ENCODE peak calls at places on chromosomes 11 and 22, in five cellular contexts. K, G, I, F and V are unnamed samples.
A peak's percentile ranks its signal among the peaks of the same experiment; 100 is the strongest.

GRCh38 chr11:11513438-11513837 is 108.4 kb downstream of the GALNT18 start:
- DNase-seq in K (no peak), I (no peak), F (no peak), G (no peak), V (no peak)

GRCh38 chr11:10305964-10306918 is 1.4 kb downstream of the ADM start:
- DNase-seq in F (no peak), K (peak; percentile 10), G (no peak), I (no peak), V (no peak)

GRCh38 chr22:46725096-46725495 is 13.0 kb downstream of the CERK start:
- DNase-seq in I (no peak), K (no peak), F (no peak), G (no peak), V (no peak)

GRCh38 chr22:39317084-39317755 is 2.2 kb downstream of the RPL3 start:
- DNase-seq in I (no peak), G (no peak), F (no peak), K (no peak), V (no peak)

GRCh38 chr22:19801340-19802000 is 40.9 kb downstream of the TBX1 start:
- DNase-seq in F (no peak), I (no peak), K (no peak), G (no peak), V (no peak)

GRCh38 chr11:80462211-80462610 is 1021.4 kb upstream of the TENM4 start:
- DNase-seq in K (no peak), I (no peak), F (no peak), G (no peak), V (no peak)

GRCh38 chr11:112665291-112665690 is 295.9 kb upstream of the NCAM1 start:
- DNase-seq in F (no peak), G (no peak), I (no peak), K (no peak), V (no peak)

GRCh38 chr11:125091247-125091876 is 20.1 kb downstream of the TMEM218 start:
- DNase-seq in F (peak; percentile 71), G (no peak), K (peak; percentile 86), I (no peak), V (no peak)

GRCh38 chr11:9495780-9496514 is 35.1 kb downstream of the ZNF143 start:
- DNase-seq in I (no peak), K (no peak), F (peak; percentile 49), G (no peak), V (no peak)

GRCh38 chr22:44737414-44738346 is 14.7 kb upstream of the ARHGAP8 start:
- DNase-seq in K (no peak), G (no peak), I (no peak), F (no peak), V (peak; percentile 60)

GRCh38 chr22:27952091-27952490 is 33.0 kb upstream of the PITPNB start:
- DNase-seq in K (no peak), G (no peak), F (peak; percentile 45), I (no peak), V (no peak)

GRCh38 chr11:61072316-61073109 is 29.8 kb upstream of the CD5 start:
- DNase-seq in K (no peak), F (no peak), G (no peak), I (no peak), V (no peak)

GRCh38 chr11:61077936-61078335 is 24.4 kb upstream of the CD5 start:
- DNase-seq in K (no peak), F (no peak), G (no peak), I (no peak), V (no peak)

GRCh38 chr11:61076506-61077304 is 25.6 kb upstream of the CD5 start:
- DNase-seq in G (no peak), F (no peak), I (no peak), K (no peak), V (no peak)

GRCh38 chr11:61079416-61080150 is 22.7 kb upstream of the CD5 start:
- DNase-seq in F (no peak), K (no peak), G (no peak), I (no peak), V (no peak)

DNA sequence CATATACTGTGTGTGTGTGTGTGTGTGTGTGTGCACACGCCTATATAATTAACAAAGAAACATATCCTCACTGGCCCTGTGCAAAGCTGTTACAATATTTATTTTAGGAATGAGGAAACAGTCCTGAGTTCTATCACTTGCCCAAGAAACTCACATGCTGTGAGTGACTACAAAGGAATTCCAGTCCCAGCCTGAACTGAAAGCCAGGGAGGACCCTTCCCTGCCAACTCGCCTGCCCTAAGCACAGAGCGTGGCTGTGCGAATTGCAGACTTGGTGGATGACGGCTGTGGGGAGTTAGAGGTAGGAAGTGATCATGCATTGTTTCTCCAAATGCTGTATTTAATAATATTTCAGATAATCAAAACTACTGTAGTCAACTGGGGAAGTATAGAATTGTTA is 26.4 kb upstream of the CD5 start:
- DNase-seq in G (no peak), K (no peak), F (no peak), I (no peak), V (no peak)
- TF ChIP-seq JUND in G (no peak), K (no peak), F (no peak), I (no peak), V (no peak)

GRCh38 chr11:35237860-35238715 is 99.1 kb downstream of the CD44 start:
- DNase-seq in K (no peak), I (peak; percentile 80), F (peak; percentile 78), G (peak; percentile 35), V (peak; percentile 23)
- TF ChIP-seq JUND in K (no peak), I (no peak), F (no peak), G (no peak), V (no peak)

DNA sequence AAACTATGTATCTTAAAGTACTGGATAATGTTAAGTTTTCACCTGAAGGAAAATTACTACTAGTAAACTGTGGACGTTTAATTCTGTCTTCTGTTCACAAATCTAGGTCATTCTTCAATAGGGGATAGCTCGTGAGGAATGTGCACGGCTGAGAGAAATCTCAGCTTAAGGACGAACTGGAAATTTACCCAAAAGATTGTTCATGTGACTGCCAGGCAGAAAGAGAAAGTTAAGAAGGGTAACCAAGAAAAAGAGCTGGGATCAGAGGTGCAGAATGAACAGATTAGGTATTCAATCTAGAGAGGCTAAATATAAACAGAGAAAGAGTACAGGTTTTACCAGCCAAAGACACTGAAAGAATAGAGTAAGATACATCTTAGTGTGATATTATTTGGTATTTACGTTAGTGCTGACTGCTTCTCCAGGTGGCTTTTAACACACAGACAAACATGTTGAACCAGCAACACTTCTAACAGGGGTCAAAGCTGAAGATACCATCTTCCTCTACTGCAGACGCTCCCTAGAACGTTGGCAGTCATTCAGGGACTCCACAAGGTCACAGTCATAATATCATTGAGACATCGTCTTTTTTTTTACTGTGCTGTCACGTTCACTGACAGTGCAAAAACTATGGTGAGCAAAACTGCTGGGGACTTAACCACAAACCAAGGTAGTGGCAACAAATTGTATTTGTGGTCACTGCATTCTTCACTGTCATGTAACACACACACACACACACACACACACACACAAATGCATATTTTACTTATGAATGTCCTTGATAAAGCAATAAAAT is 245.1 kb downstream of the CASP12 start:
- DNase-seq in G (no peak), K (no peak), I (no peak), F (no peak), V (no peak)
- TF ChIP-seq JUND in G (no peak), K (no peak), I (no peak), F (no peak), V (no peak)

DNA sequence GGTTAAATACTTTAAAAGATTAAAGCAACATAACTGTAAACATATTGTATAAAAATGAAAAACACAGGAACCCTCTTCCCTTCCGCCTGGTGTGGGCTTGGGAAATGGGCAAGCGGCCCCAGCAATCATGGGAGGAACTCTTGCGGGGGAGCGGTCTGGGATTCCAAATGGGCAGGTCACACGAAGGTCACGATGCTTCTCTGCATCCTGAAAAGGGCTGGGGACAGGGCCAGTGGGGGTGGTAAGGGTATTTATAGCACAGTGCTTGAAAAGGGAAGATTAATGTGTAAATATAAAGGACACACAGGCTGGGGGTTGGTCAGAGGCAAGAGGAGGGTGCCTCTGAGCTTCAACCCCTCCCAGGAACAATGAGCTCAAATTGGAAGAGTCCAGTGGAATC is 46.9 kb upstream of the OR4B1 start:
- DNase-seq in I (no peak), G (no peak), F (peak; percentile 5), K (no peak), V (no peak)
- TF ChIP-seq JUND in I (no peak), G (no peak), F (no peak), K (no peak), V (no peak)

DNA sequence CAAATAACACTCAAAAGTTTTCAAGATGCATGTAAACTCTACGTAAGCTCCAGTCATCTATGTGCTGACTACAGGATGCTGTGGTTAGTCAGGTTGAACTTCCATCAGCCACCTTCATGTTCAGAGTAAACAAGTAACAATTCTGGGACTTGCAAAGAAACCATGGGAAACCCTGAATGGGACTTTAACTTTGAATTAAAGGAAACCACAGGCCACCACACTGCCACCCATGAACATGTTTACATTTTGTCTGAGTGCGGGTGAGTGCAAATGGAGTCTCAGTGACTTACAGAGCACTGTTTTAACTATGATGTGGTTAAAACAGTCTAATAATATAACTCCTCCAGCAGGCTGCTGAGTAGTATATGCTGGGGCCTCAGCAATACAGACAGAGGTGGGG is 12.9 kb upstream of the SYTL2 start:
- DNase-seq in F (no peak), G (no peak), I (no peak), K (no peak), V (no peak)
- TF ChIP-seq JUND in F (no peak), G (no peak), I (no peak), K (no peak), V (no peak)

GRCh38 chr11:130472434-130472961 is 24.1 kb downstream of the ADAMTS15 start:
- DNase-seq in K (no peak), G (no peak), I (no peak), F (no peak), V (no peak)
- TF ChIP-seq JUND in K (no peak), G (no peak), I (no peak), F (no peak), V (no peak)

GRCh38 chr11:66186470-66186869 is 82.0 kb upstream of the RAB1B start:
- DNase-seq in K (no peak), I (no peak), F (no peak), G (no peak), V (no peak)

GRCh38 chr11:66189031-66189745 is 79.3 kb upstream of the RAB1B start:
- DNase-seq in K (no peak), G (no peak), F (no peak), I (no peak), V (no peak)

GRCh38 chr11:66187453-66187852 is 81.0 kb upstream of the RAB1B start:
- DNase-seq in G (no peak), I (no peak), F (no peak), K (no peak), V (no peak)

GRCh38 chr11:66190776-66191175 is 77.7 kb upstream of the RAB1B start:
- DNase-seq in K (no peak), I (no peak), F (peak; percentile 23), G (no peak), V (no peak)

GRCh38 chr11:66188580-66188979 is 79.9 kb upstream of the RAB1B start:
- DNase-seq in F (peak; percentile 31), I (no peak), G (no peak), K (no peak), V (no peak)
- TF ChIP-seq JUND in F (peak; percentile 85), I (peak; percentile 22), G (no peak), K (no peak), V (no peak)